ENCODE peak calls at places on chromosomes 4 and X, in six cellular contexts. One of them, this sample, is unnamed.

GRCh38 chrX:23493941-23494374 is 159.3 kb downstream of the PTCHD1 start:
- DNase-seq in MCF 10A: peak; percentile 34
- DNase-seq in transverse colon: no peak
- DNase-seq in posterior cingulate gyrus: no peak
- DNase-seq in pancreas: peak; percentile 64
- DNase-seq in ELR: peak; percentile 53
- DNase-seq in this sample: no peak

GRCh38 chr4:56106755-56107154 is 158.0 kb downstream of the CEP135 start:
- DNase-seq in MCF 10A: no peak
- DNase-seq in transverse colon: no peak
- DNase-seq in posterior cingulate gyrus: no peak
- DNase-seq in pancreas: no peak
- DNase-seq in ELR: no peak
- DNase-seq in this sample: no peak

GRCh38 chr4:57037982-57038604 is 59.4 kb downstream of the POLR2B start:
- DNase-seq in MCF 10A: peak; percentile 76
- DNase-seq in transverse colon: peak; percentile 67
- DNase-seq in posterior cingulate gyrus: peak; percentile 64
- DNase-seq in pancreas: peak; percentile 61
- DNase-seq in ELR: peak; percentile 65
- DNase-seq in this sample: no peak

GRCh38 chrX:49155243-49155899 is 7.2 kb upstream of the MAGIX start:
- DNase-seq in MCF 10A: peak; percentile 82
- DNase-seq in transverse colon: peak; percentile 73
- DNase-seq in posterior cingulate gyrus: no peak
- DNase-seq in pancreas: no peak
- DNase-seq in ELR: peak; percentile 78
- DNase-seq in this sample: peak; percentile 24

GRCh38 chrX:33001107-33001506 is 210.2 kb downstream of the DMD start:
- DNase-seq in MCF 10A: peak; percentile 5
- DNase-seq in transverse colon: no peak
- DNase-seq in posterior cingulate gyrus: no peak
- DNase-seq in pancreas: no peak
- DNase-seq in ELR: no peak
- DNase-seq in this sample: no peak

GRCh38 chr4:336099-336892 is 1.3 kb upstream of the ZNF141 start:
- DNase-seq in MCF 10A: no peak
- DNase-seq in transverse colon: peak; percentile 35
- DNase-seq in posterior cingulate gyrus: no peak
- DNase-seq in pancreas: peak; percentile 52
- DNase-seq in ELR: no peak
- DNase-seq in this sample: no peak

GRCh38 chr4:1332686-1333085 is 14.3 kb upstream of the UVSSA start:
- DNase-seq in MCF 10A: no peak
- DNase-seq in transverse colon: no peak
- DNase-seq in posterior cingulate gyrus: no peak
- DNase-seq in pancreas: no peak
- DNase-seq in ELR: no peak
- DNase-seq in this sample: no peak

GRCh38 chr4:38193464-38193863 is 233.3 kb downstream of the PTTG2 start:
- DNase-seq in MCF 10A: no peak
- DNase-seq in transverse colon: no peak
- DNase-seq in posterior cingulate gyrus: no peak
- DNase-seq in pancreas: no peak
- DNase-seq in ELR: no peak
- DNase-seq in this sample: no peak

GRCh38 chr4:77074961-77075855 is 581 bp downstream of the CCNI start:
- DNase-seq in MCF 10A: peak; percentile 76
- DNase-seq in transverse colon: peak; percentile 78
- DNase-seq in posterior cingulate gyrus: peak; percentile 44
- DNase-seq in pancreas: peak; percentile 77
- DNase-seq in ELR: peak; percentile 81
- DNase-seq in this sample: peak; percentile 80

GRCh38 chr4:80183196-80184052 is 13.9 kb upstream of the PRDM8 start:
- DNase-seq in MCF 10A: peak; percentile 20
- DNase-seq in transverse colon: peak; percentile 31
- DNase-seq in posterior cingulate gyrus: no peak
- DNase-seq in pancreas: no peak
- DNase-seq in ELR: peak; percentile 64
- DNase-seq in this sample: no peak

GRCh38 chr4:4333265-4333706 is 43.2 kb downstream of the ZBTB49 start:
- DNase-seq in MCF 10A: peak; percentile 5
- DNase-seq in transverse colon: peak; percentile 26
- DNase-seq in posterior cingulate gyrus: no peak
- DNase-seq in pancreas: no peak
- DNase-seq in ELR: peak; percentile 68
- DNase-seq in this sample: no peak

GRCh38 chr4:185421366-185422124 is 4.2 kb downstream of the UFSP2 start:
- DNase-seq in MCF 10A: no peak
- DNase-seq in transverse colon: no peak
- DNase-seq in posterior cingulate gyrus: no peak
- DNase-seq in pancreas: no peak
- DNase-seq in ELR: no peak
- DNase-seq in this sample: no peak

GRCh38 chr4:147157860-147158701 is 212.4 kb upstream of the TTC29 start:
- DNase-seq in MCF 10A: no peak
- DNase-seq in transverse colon: peak; percentile 9
- DNase-seq in posterior cingulate gyrus: peak; percentile 30
- DNase-seq in pancreas: no peak
- DNase-seq in ELR: peak; percentile 33
- DNase-seq in this sample: no peak

GRCh38 chrX:66760648-66761047 is 121.8 kb upstream of the EDA2R start:
- DNase-seq in MCF 10A: no peak
- DNase-seq in transverse colon: no peak
- DNase-seq in posterior cingulate gyrus: no peak
- DNase-seq in pancreas: no peak
- DNase-seq in ELR: peak; percentile 4
- DNase-seq in this sample: no peak

GRCh38 chr4:74675673-74676279 is 118.5 kb downstream of the BTC start:
- DNase-seq in MCF 10A: peak; percentile 80
- DNase-seq in transverse colon: no peak
- DNase-seq in posterior cingulate gyrus: no peak
- DNase-seq in pancreas: no peak
- DNase-seq in ELR: peak; percentile 79
- DNase-seq in this sample: peak; percentile 17

GRCh38 chrX:139179592-139179991 is 350.9 kb upstream of the F9 start:
- DNase-seq in MCF 10A: no peak
- DNase-seq in transverse colon: no peak
- DNase-seq in posterior cingulate gyrus: no peak
- DNase-seq in pancreas: no peak
- DNase-seq in ELR: no peak
- DNase-seq in this sample: no peak

GRCh38 chrX:96987228-96987627 is 103.5 kb downstream of the RPA4 start:
- DNase-seq in MCF 10A: no peak
- DNase-seq in transverse colon: no peak
- DNase-seq in posterior cingulate gyrus: no peak
- DNase-seq in pancreas: no peak
- DNase-seq in ELR: peak; percentile 56
- DNase-seq in this sample: no peak

GRCh38 chr4:137558951-137559350 is 26.7 kb upstream of the PCDH18 start:
- DNase-seq in MCF 10A: peak; percentile 2
- DNase-seq in transverse colon: no peak
- DNase-seq in posterior cingulate gyrus: no peak
- DNase-seq in pancreas: no peak
- DNase-seq in ELR: peak; percentile 17
- DNase-seq in this sample: no peak

GRCh38 chr4:150002561-150002960 is 75.7 kb upstream of the DCLK2 start:
- DNase-seq in MCF 10A: no peak
- DNase-seq in transverse colon: no peak
- DNase-seq in posterior cingulate gyrus: no peak
- DNase-seq in pancreas: no peak
- DNase-seq in ELR: no peak
- DNase-seq in this sample: no peak

GRCh38 chrX:57573754-57574153 is 18.1 kb upstream of the ZXDB start:
- DNase-seq in MCF 10A: peak; percentile 38
- DNase-seq in transverse colon: no peak
- DNase-seq in posterior cingulate gyrus: no peak
- DNase-seq in pancreas: no peak
- DNase-seq in ELR: peak; percentile 24
- DNase-seq in this sample: no peak

GRCh38 chr4:577499-578450 is 1.7 kb upstream of the TMEM271 start:
- DNase-seq in MCF 10A: peak; percentile 68
- DNase-seq in transverse colon: no peak
- DNase-seq in posterior cingulate gyrus: peak; percentile 73
- DNase-seq in pancreas: no peak
- DNase-seq in ELR: peak; percentile 29
- DNase-seq in this sample: no peak